ENCODE peak calls at places on chromosomes 16 and 17, in nine cellular contexts. I is T-helper 2 cell, A is WTC11, N is left colon, V is colonic mucosa, M is nephron progenitor cell, O is foreskin fibroblast, Z is T-helper 17 cell, C is upper lobe of right lung. T is an unnamed sample.

GRCh38 chr17:39632153-39632941 is 4.6 kb upstream of the STARD3 start:
- DNase-seq in I (no peak), A (no peak), N (peak), V (peak), M (no peak), O (no peak), Z (no peak), C (peak), T (no peak)

GRCh38 chr16:51155901-51156810 is 5.1 kb upstream of the SALL1 start:
- DNase-seq in I (no peak), A (peak), N (no peak), V (no peak), M (peak), O (no peak), Z (no peak), C (no peak), T (no peak)

GRCh38 chr17:52885882-52886281 is 727.4 kb upstream of the CA10 start:
- DNase-seq in I (no peak), A (no peak), N (no peak), V (no peak), M (no peak), O (no peak), Z (no peak), C (no peak), T (no peak)

GRCh38 chr17:76562734-76563148 is 22.9 kb downstream of the PRCD start:
- DNase-seq in I (no peak), A (no peak), N (no peak), V (no peak), M (no peak), O (peak), Z (no peak), C (no peak), T (no peak)

GRCh38 chr16:56022818-56023217 is 147.6 kb upstream of the CES5A start:
- DNase-seq in I (no peak), A (no peak), N (no peak), V (no peak), M (no peak), O (no peak), Z (no peak), C (no peak), T (no peak)

GRCh38 chr16:590165-590874 is 454 bp downstream of the RAB40C start:
- DNase-seq in I (no peak), A (no peak), N (peak), V (no peak), M (no peak), O (peak), Z (no peak), C (peak), T (no peak)

GRCh38 chr17:39601758-39602532 is 5.8 kb downstream of the NEUROD2 start:
- DNase-seq in I (no peak), A (no peak), N (no peak), V (no peak), M (no peak), O (no peak), Z (no peak), C (no peak), T (no peak)

GRCh38 chr17:40598928-40599627 is 33.8 kb upstream of the CCR7 start:
- DNase-seq in I (peak), A (no peak), N (no peak), V (no peak), M (peak), O (no peak), Z (peak), C (no peak), T (peak)

GRCh38 chr16:2157480-2158261 is 2.1 kb downstream of the TRAF7 start:
- DNase-seq in I (no peak), A (no peak), N (peak), V (peak), M (no peak), O (no peak), Z (no peak), C (no peak), T (no peak)

GRCh38 chr17:75181608-75182318 is 996 bp downstream of the SUMO2 start:
- DNase-seq in I (peak), A (no peak), N (peak), V (peak), M (no peak), O (no peak), Z (peak), C (peak), T (peak)

GRCh38 chr17:48163809-48164208 is 56.2 kb downstream of the SNX11 start:
- DNase-seq in I (no peak), A (no peak), N (no peak), V (no peak), M (no peak), O (no peak), Z (no peak), C (no peak), T (no peak)

GRCh38 chr16:86085795-86086194 is 186.8 kb downstream of the IRF8 start:
- DNase-seq in I (no peak), A (no peak), N (no peak), V (no peak), M (no peak), O (no peak), Z (no peak), C (peak), T (no peak)

GRCh38 chr16:85612191-85612800 is 826 bp upstream of the GSE1 start:
- DNase-seq in I (no peak), A (no peak), N (peak), V (peak), M (peak), O (peak), Z (no peak), C (peak), T (no peak)

GRCh38 chr17:37570527-37571093 is 38.6 kb downstream of the SYNRG start:
- DNase-seq in I (no peak), A (peak), N (peak), V (peak), M (peak), O (peak), Z (no peak), C (peak), T (no peak)

GRCh38 chr17:70074236-70074830 is 692 bp upstream of the KCNJ16 start:
- DNase-seq in I (no peak), A (no peak), N (no peak), V (no peak), M (peak), O (no peak), Z (no peak), C (no peak), T (no peak)

GRCh38 chr17:57574040-57574513 is 171.0 kb downstream of the CCDC182 start:
- DNase-seq in I (no peak), A (no peak), N (no peak), V (peak), M (no peak), O (peak), Z (no peak), C (no peak), T (no peak)

GRCh38 chr17:64418506-64419339 is 28.1 kb upstream of the PECAM1 start:
- DNase-seq in I (no peak), A (no peak), N (no peak), V (no peak), M (no peak), O (peak), Z (no peak), C (peak), T (no peak)

GRCh38 chr17:40884708-40885512 is at the start of gene KRT20:
- DNase-seq in I (no peak), A (no peak), N (peak), V (peak), M (no peak), O (no peak), Z (no peak), C (no peak), T (no peak)

GRCh38 chr17:50686494-50687199 is 21.1 kb downstream of the ANKRD40 start:
- DNase-seq in I (no peak), A (no peak), N (peak), V (peak), M (no peak), O (peak), Z (no peak), C (peak), T (no peak)

GRCh38 chr17:6084226-6085161 is 14.3 kb downstream of the WSCD1 start:
- DNase-seq in I (no peak), A (no peak), N (no peak), V (no peak), M (no peak), O (no peak), Z (no peak), C (no peak), T (no peak)

GRCh38 chr16:79061199-79061598 is 539.3 kb downstream of the MAF start:
- DNase-seq in I (no peak), A (no peak), N (no peak), V (no peak), M (no peak), O (no peak), Z (no peak), C (no peak), T (no peak)

GRCh38 chr17:48910370-48910769 is 2.2 kb downstream of the UBE2Z start:
- DNase-seq in I (no peak), A (no peak), N (no peak), V (no peak), M (no peak), O (no peak), Z (no peak), C (no peak), T (no peak)

GRCh38 chr17:4341616-4341977 is 24.9 kb downstream of the UBE2G1 start:
- DNase-seq in I (no peak), A (no peak), N (no peak), V (no peak), M (no peak), O (no peak), Z (no peak), C (no peak), T (no peak)

GRCh38 chr16:49833055-49833454 is 22.9 kb downstream of the ZNF423 start:
- DNase-seq in I (no peak), A (no peak), N (peak), V (peak), M (no peak), O (no peak), Z (no peak), C (no peak), T (no peak)

GRCh38 chr16:80631581-80631980 is 90.8 kb downstream of the DYNLRB2 start:
- DNase-seq in I (no peak), A (no peak), N (no peak), V (no peak), M (no peak), O (no peak), Z (no peak), C (no peak), T (no peak)

GRCh38 chr16:4733747-4734062 is 366 bp downstream of the ANKS3 start:
- DNase-seq in I (peak), A (no peak), N (no peak), V (no peak), M (no peak), O (no peak), Z (no peak), C (no peak), T (no peak)

GRCh38 chr17:1275962-1276736 is 3.3 kb upstream of the TRARG1 start:
- DNase-seq in I (peak), A (peak), N (peak), V (peak), M (peak), O (no peak), Z (peak), C (peak), T (peak)

GRCh38 chr16:81005644-81006471 is 827 bp downstream of the CMC2 start:
- DNase-seq in I (no peak), A (no peak), N (peak), V (peak), M (peak), O (no peak), Z (no peak), C (no peak), T (no peak)

GRCh38 chr17:62671553-62671952 is 44.1 kb downstream of the MRC2 start:
- DNase-seq in I (no peak), A (no peak), N (peak), V (peak), M (no peak), O (no peak), Z (no peak), C (no peak), T (no peak)

GRCh38 chr16:78460428-78460827 is 361.0 kb downstream of the WWOX start:
- DNase-seq in I (no peak), A (no peak), N (no peak), V (no peak), M (no peak), O (no peak), Z (no peak), C (no peak), T (no peak)

GRCh38 chr16:81350306-81350615 is 35.5 kb downstream of the GAN start:
- DNase-seq in I (no peak), A (no peak), N (no peak), V (no peak), M (no peak), O (no peak), Z (no peak), C (no peak), T (no peak)

GRCh38 chr16:86145669-86146068 is 246.7 kb downstream of the IRF8 start:
- DNase-seq in I (no peak), A (no peak), N (no peak), V (no peak), M (no peak), O (no peak), Z (no peak), C (no peak), T (no peak)

GRCh38 chr17:46832945-46833839 is 14.7 kb upstream of the WNT3 start:
- DNase-seq in I (no peak), A (no peak), N (no peak), V (no peak), M (no peak), O (peak), Z (no peak), C (no peak), T (no peak)

GRCh38 chr16:16120382-16121184 is 102.7 kb downstream of the ABCC6 start:
- DNase-seq in I (no peak), A (no peak), N (peak), V (peak), M (no peak), O (peak), Z (no peak), C (peak), T (no peak)

GRCh38 chr17:66462010-66462409 is 159.6 kb downstream of the PRKCA start:
- DNase-seq in I (no peak), A (no peak), N (peak), V (peak), M (no peak), O (no peak), Z (no peak), C (no peak), T (no peak)

GRCh38 chr17:142876-143784 is 5.8 kb downstream of the SCGB1C2 start:
- DNase-seq in I (no peak), A (no peak), N (no peak), V (peak), M (no peak), O (no peak), Z (no peak), C (peak), T (no peak)

GRCh38 chr17:1087381-1088241 is 90.7 kb downstream of the TIMM22 start:
- DNase-seq in I (no peak), A (peak), N (peak), V (peak), M (peak), O (no peak), Z (no peak), C (peak), T (no peak)

GRCh38 chr17:18038149-18038850 is 668 bp downstream of the ATPAF2 start:
- DNase-seq in I (no peak), A (no peak), N (peak), V (no peak), M (no peak), O (no peak), Z (no peak), C (no peak), T (no peak)